ENCODE peak calls at places on chromosomes 5 and 9, in five cellular contexts. S is bronchial epithelial cell, P is GM12865, X is HL-60, M is transverse colon. J is an unnamed sample.
A peak's percentile ranks its signal among the peaks of the same experiment; 100 is the strongest.

GRCh38 chr5:125311743-125312142 is 565.3 kb upstream of the ZNF608 start:
- DNase-seq in S (peak; percentile 97), X (no peak), M (no peak), P (no peak), J (no peak)

GRCh38 chr5:2191972-2192371 is 309.2 kb upstream of the IRX4 start:
- DNase-seq in X (no peak), S (no peak), P (no peak), M (no peak), J (no peak)

GRCh38 chr9:74696520-74696919 is 191.2 kb downstream of the TRPM6 start:
- DNase-seq in X (no peak), S (no peak), P (no peak), M (no peak), J (no peak)

GRCh38 chr5:32419791-32420190 is 24.7 kb downstream of the ZFR start:
- DNase-seq in P (no peak), X (no peak), M (no peak), S (no peak), J (no peak)

GRCh38 chr9:29160763-29161353 is 1587.6 kb upstream of the C9orf72 start:
- DNase-seq in P (no peak), M (no peak), X (no peak), S (no peak), J (no peak)

GRCh38 chr5:96141749-96142148 is 180.1 kb upstream of the ELL2 start:
- DNase-seq in S (peak; percentile 63), X (no peak), M (no peak), P (no peak), J (no peak)

GRCh38 chr5:173888473-173889135 is 455 bp downstream of the CPEB4 start:
- DNase-seq in M (peak; percentile 35), S (no peak), P (no peak), X (no peak), J (no peak)

GRCh38 chr5:61768692-61769281 is 436.7 kb downstream of the ZSWIM6 start:
- DNase-seq in S (peak; percentile 69), P (peak; percentile 63), M (peak; percentile 9), X (no peak), J (no peak)

GRCh38 chr5:2266668-2267240 is 384.0 kb upstream of the IRX4 start:
- DNase-seq in X (no peak), P (no peak), M (no peak), S (no peak), J (no peak)

GRCh38 chr5:74762599-74762998 is 4.3 kb downstream of the GFM2 start:
- DNase-seq in P (no peak), X (no peak), S (peak; percentile 98), M (no peak), J (no peak)

GRCh38 chr9:112273826-112274225 is 59.6 kb downstream of the PTBP3 start:
- DNase-seq in X (no peak), M (no peak), S (no peak), P (no peak), J (no peak)

GRCh38 chr5:157266286-157267007 is 524 bp downstream of the CYFIP2 start:
- DNase-seq in S (no peak), P (peak; percentile 57), X (no peak), M (peak; percentile 66), J (no peak)

GRCh38 chr9:68455436-68455835 is 85.2 kb downstream of the TMEM252 start:
- DNase-seq in S (peak; percentile 2), P (no peak), M (no peak), X (no peak), J (no peak)

GRCh38 chr9:75200892-75201470 is 112.7 kb downstream of the OSTF1 start:
- DNase-seq in M (no peak), P (peak; percentile 54), X (no peak), S (peak; percentile 67), J (no peak)

GRCh38 chr9:114223564-114224246 is 68.4 kb downstream of the COL27A1 start:
- DNase-seq in M (no peak), X (no peak), P (no peak), S (peak; percentile 91), J (no peak)

GRCh38 chr5:33877483-33877882 is 14.3 kb downstream of the ADAMTS12 start:
- DNase-seq in P (no peak), M (no peak), S (no peak), X (no peak), J (no peak)

GRCh38 chr5:127396490-127397155 is 106.0 kb downstream of the MEGF10 start:
- DNase-seq in X (no peak), M (no peak), P (no peak), S (no peak), J (no peak)

GRCh38 chr9:136944519-136945332 is at the start of the genes C8G and FBXW5:
- DNase-seq in S (peak; percentile 65), M (peak; percentile 95), P (peak; percentile 97), X (peak; percentile 86), J (peak; percentile 90)

GRCh38 chr9:136945333-136946227 is 537 bp downstream of the C8G start:
- DNase-seq in M (no peak), P (no peak), S (no peak), X (no peak), J (no peak)

GRCh38 chr9:136942881-136943230 is 1.7 kb downstream of the FBXW5 start:
- DNase-seq in P (no peak), X (no peak), S (no peak), M (no peak), J (no peak)

GRCh38 chr9:136943291-136944093 is 1.0 kb downstream of the FBXW5 start:
- DNase-seq in P (peak; percentile 63), X (no peak), M (peak; percentile 43), S (no peak), J (peak; percentile 54)

GRCh38 chr9:136944094-136944518 is 432 bp downstream of the FBXW5 start:
- DNase-seq in M (no peak), P (no peak), S (no peak), X (no peak), J (peak; percentile 47)
- TF ChIP-seq CTCF in M (no peak), P (peak; percentile 19), S (no peak), X (no peak), J (no peak)

GRCh38 chr9:4984571-4985375 is at the start of gene JAK2:
- DNase-seq in P (peak; percentile 97), S (peak; percentile 90), X (peak; percentile 77), M (peak; percentile 91), J (peak; percentile 78)
- TF ChIP-seq CTCF in P (peak; percentile 39), S (peak; percentile 58), X (no peak), M (peak; percentile 30), J (peak; percentile 30)

GRCh38 chr9:126294331-126295081 is 32.1 kb upstream of the MVB12B start:
- DNase-seq in X (no peak), P (no peak), S (no peak), M (no peak), J (no peak)

GRCh38 chr9:126295082-126295477 is 31.5 kb upstream of the MVB12B start:
- DNase-seq in M (no peak), X (no peak), S (no peak), P (no peak), J (no peak)

GRCh38 chr9:126291925-126292324 is 34.7 kb upstream of the MVB12B start:
- DNase-seq in P (no peak), X (no peak), S (no peak), M (no peak), J (no peak)

GRCh38 chr9:126292736-126293521 is 33.7 kb upstream of the MVB12B start:
- DNase-seq in M (no peak), S (no peak), P (no peak), X (no peak), J (no peak)

GRCh38 chr9:126293522-126293889 is 33.1 kb upstream of the MVB12B start:
- DNase-seq in S (no peak), X (no peak), P (no peak), M (no peak), J (no peak)
- TF ChIP-seq CTCF in S (no peak), X (no peak), P (peak; percentile 31), M (no peak), J (peak; percentile 23)

DNA sequence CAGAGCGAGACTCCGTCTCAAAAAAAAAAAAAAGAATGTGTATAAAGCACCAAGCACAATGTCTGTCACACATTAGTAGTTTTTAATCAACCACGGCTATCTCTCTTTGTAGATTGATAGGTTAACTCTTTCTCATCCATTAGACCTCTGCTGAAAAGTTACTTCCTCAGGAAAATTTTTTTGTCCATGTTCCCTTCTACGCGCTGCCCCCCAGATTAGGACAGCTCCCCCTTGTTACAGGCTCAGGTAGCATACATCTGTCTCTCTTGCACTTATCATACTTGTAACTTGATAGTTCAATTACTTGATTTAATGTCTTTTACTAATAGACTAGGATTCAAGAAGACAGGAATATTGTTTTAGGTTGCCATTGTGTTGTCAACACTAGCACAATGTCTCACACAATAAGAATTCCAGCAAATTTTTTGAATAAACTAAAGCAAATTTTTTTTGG is 1.5 kb downstream of the SPDL1 start:
- DNase-seq in P (no peak), S (no peak), M (no peak), X (no peak), J (no peak)
- TF ChIP-seq CTCF in P (no peak), S (no peak), M (no peak), X (no peak), J (no peak)

J was measured in CD14-positive monocyte.